ENCODE peak calls at places on chromosomes 3 and 15, in five cellular contexts. X is dorsolateral prefrontal cortex; Y is DND-41; S is omental fat pad; A is activated CD8-positive, alpha-beta T cell treated with anti-CD3 and anti-CD28 coated beads for 36 hours. O is an unnamed sample.
A peak's percentile ranks its signal among the peaks of the same experiment; 100 is the strongest.

GRCh38 chr15:48975713-48976419 is 12.1 kb upstream of the SHC4 start:
- DNase-seq in X (peak; percentile 91), Y (peak; percentile 84), A (peak; percentile 84), S (peak; percentile 50), O (peak; percentile 53)

GRCh38 chr15:59438891-59439290 is 905 bp downstream of the FAM81A start:
- DNase-seq in S (no peak), A (no peak), Y (no peak), X (peak; percentile 53), O (no peak)

GRCh38 chr3:110789315-110789714 is 282.3 kb upstream of the NECTIN3 start:
- DNase-seq in A (no peak), S (no peak), Y (no peak), X (no peak), O (no peak)

GRCh38 chr3:78804251-78805037 is 963.4 kb downstream of the ROBO1 start:
- DNase-seq in S (no peak), X (no peak), Y (no peak), A (no peak), O (no peak)

GRCh38 chr3:23805881-23806321 is at the start of gene UBE2E1:
- DNase-seq in A (peak; percentile 76), Y (peak; percentile 79), S (no peak), X (peak; percentile 58), O (peak; percentile 43)

GRCh38 chr3:128878556-128879124 is 780 bp upstream of the ACAD9 start:
- DNase-seq in Y (peak; percentile 39), A (peak; percentile 32), X (no peak), S (no peak), O (no peak)

GRCh38 chr15:97960364-97961066 is at the start of gene ARRDC4:
- DNase-seq in Y (peak; percentile 99), X (peak; percentile 100), A (peak; percentile 99), S (peak; percentile 98), O (peak; percentile 45)

GRCh38 chr3:195873281-195873887 is 35.0 kb downstream of the TNK2 start:
- DNase-seq in Y (no peak), X (no peak), S (no peak), A (no peak), O (no peak)

GRCh38 chr3:197425485-197426131 is 127.2 kb upstream of the DLG1 start:
- DNase-seq in X (no peak), A (no peak), S (no peak), Y (no peak), O (no peak)

GRCh38 chr3:89617706-89618105 is 510.3 kb downstream of the EPHA3 start:
- DNase-seq in Y (no peak), S (no peak), X (no peak), A (no peak), O (no peak)

GRCh38 chr3:108285176-108285575 is 11.2 kb upstream of the HHLA2 start:
- DNase-seq in S (no peak), X (no peak), Y (no peak), A (no peak), O (no peak)

GRCh38 chr15:29988689-29989088 is 94.1 kb upstream of the GOLGA8J start:
- DNase-seq in A (no peak), Y (no peak), S (no peak), X (no peak), O (no peak)

GRCh38 chr3:45832691-45833090 is 9.2 kb downstream of the LZTFL1 start:
- DNase-seq in X (no peak), Y (no peak), S (no peak), A (peak; percentile 18), O (no peak)

GRCh38 chr3:129433565-129433964 is 5.1 kb upstream of the EFCAB12 start:
- DNase-seq in Y (no peak), X (no peak), S (no peak), A (no peak), O (no peak)

GRCh38 chr3:30676424-30677346 is 70.3 kb downstream of the TGFBR2 start:
- DNase-seq in S (no peak), A (no peak), X (no peak), Y (no peak), O (no peak)

GRCh38 chr3:115325539-115325938 is 178.5 kb upstream of the ZBTB20 start:
- DNase-seq in X (no peak), A (peak; percentile 38), Y (peak; percentile 47), S (no peak), O (no peak)

GRCh38 chr3:129061077-129061887 is 703 bp downstream of the GP9 start:
- DNase-seq in X (no peak), A (no peak), Y (no peak), S (no peak), O (no peak)

GRCh38 chr3:101847328-101847727 is 2.0 kb upstream of the NFKBIZ start:
- DNase-seq in Y (no peak), A (no peak), S (no peak), X (no peak), O (no peak)

GRCh38 chr3:152539191-152539764 is 270.5 kb downstream of the MBNL1 start:
- DNase-seq in A (no peak), S (no peak), Y (no peak), X (no peak), O (no peak)

GRCh38 chr3:53703630-53704362 is 142.4 kb downstream of the CHDH start:
- DNase-seq in S (no peak), A (no peak), X (no peak), Y (no peak), O (no peak)

GRCh38 chr3:108180214-108180613 is 42.0 kb downstream of the IFT57 start:
- DNase-seq in X (no peak), S (no peak), Y (no peak), A (no peak), O (no peak)

GRCh38 chr15:41465822-41466421 is 27.8 kb upstream of the ITPKA start:
- DNase-seq in Y (peak; percentile 19), X (no peak), A (peak; percentile 48), S (no peak), O (no peak)

GRCh38 chr3:55161256-55161655 is 233.4 kb upstream of the LRTM1 start:
- DNase-seq in Y (no peak), A (no peak), X (no peak), S (no peak), O (no peak)

GRCh38 chr3:197337656-197338055 is 39.2 kb upstream of the DLG1 start:
- DNase-seq in X (no peak), S (no peak), Y (no peak), A (no peak), O (no peak)

GRCh38 chr3:196537319-196537984 is 22.3 kb upstream of the SMCO1 start:
- DNase-seq in Y (peak; percentile 30), S (peak; percentile 69), X (no peak), A (peak; percentile 80), O (no peak)

GRCh38 chr3:69389520-69390248 is 3.8 kb upstream of the FRMD4B start:
- DNase-seq in S (no peak), A (no peak), Y (no peak), X (no peak), O (no peak)

GRCh38 chr3:12750658-12751071 is 8.4 kb downstream of the TMEM40 start:
- DNase-seq in Y (no peak), X (no peak), S (no peak), A (peak; percentile 80), O (no peak)

GRCh38 chr3:62531494-62531893 is 158.1 kb upstream of the FEZF2 start:
- DNase-seq in Y (no peak), X (no peak), S (no peak), A (no peak), O (no peak)
- TF ChIP-seq CTCF in Y (no peak), X (no peak), S (no peak), A (no peak), O (no peak)

DNA sequence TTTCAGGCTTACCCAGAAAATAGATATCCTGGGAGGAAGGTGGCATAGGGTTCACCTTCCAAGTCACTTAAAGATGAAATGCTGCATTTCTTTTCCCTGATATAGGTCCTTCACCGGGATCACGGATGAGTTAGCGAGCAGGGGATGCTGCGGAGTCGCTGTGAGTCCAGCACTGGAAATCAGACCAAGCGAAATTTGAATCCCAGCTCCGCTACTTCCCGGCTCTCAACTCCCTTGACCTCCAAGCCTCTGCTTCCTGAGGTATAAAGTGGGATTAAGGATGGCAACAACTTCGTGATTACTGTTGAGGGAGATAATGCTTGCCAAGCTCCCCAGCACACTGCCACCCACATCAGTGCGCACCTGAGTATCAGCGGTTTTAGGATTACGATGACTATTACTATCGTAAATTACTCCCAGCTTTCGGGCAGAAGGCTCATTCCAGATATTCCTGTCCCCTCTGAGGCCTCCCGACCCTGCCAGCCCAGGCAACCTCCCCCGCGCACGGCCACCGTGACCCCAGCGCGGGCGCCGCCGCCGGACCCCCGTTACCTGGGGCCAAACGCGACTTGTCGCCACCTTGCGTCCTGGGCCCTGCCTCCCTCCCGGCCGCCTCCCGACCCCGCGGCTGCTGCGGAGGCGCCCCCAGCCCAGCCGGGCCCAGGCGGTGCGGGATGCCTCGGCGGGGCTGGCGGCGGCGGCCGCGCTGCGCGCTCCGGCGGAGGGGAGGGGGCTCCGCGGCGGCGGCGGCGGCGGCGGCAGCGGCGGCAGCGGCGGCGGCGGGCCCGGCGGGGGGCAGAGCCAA is 542 bp upstream of the GPR27 start:
- DNase-seq in S (no peak), A (no peak), X (no peak), Y (no peak), O (no peak)
- TF ChIP-seq CTCF in S (no peak), A (no peak), X (no peak), Y (no peak), O (no peak)

GRCh38 chr15:34708422-34708821 is 46.4 kb downstream of the GJD2 start:
- DNase-seq in Y (no peak), S (no peak), X (no peak), A (no peak), O (no peak)
- TF ChIP-seq CTCF in Y (peak; percentile 52), S (no peak), X (peak; percentile 78), A (peak; percentile 47), O (peak; percentile 96)

GRCh38 chr3:140914384-140914945 is 27.2 kb upstream of the SLC25A36 start:
- DNase-seq in A (no peak), Y (no peak), X (no peak), S (no peak), O (no peak)
- TF ChIP-seq CTCF in A (no peak), Y (no peak), X (no peak), S (no peak), O (no peak)

GRCh38 chr3:187319699-187320302 is 28.3 kb upstream of the MASP1 start:
- DNase-seq in S (peak; percentile 84), Y (peak; percentile 56), A (peak; percentile 83), X (peak; percentile 69), O (no peak)
- TF ChIP-seq CTCF in S (peak; percentile 83), Y (peak; percentile 78), A (peak; percentile 81), X (peak; percentile 88), O (peak; percentile 69)

DNA sequence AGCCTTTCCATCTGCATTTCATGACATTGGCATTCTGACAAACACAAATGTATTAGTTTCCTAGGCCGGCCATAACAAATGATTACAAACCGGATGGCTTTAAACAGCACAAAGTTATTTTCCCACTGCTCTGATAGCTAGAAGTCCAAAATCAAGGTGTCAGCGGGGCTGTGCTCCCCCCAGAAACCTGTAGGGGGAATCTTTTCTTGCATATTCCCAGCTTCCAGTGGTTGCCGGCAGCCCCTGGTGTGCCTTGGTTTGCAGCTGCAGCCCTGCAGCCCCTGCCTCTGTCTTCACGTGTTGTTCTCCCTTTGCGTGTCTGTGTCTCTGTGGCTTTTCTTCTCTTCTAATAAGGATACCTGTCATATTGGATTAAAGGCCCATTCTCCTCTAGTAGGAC is 79.0 kb upstream of the CDV3 start:
- DNase-seq in S (no peak), X (no peak), Y (no peak), A (peak; percentile 33), O (no peak)
- TF ChIP-seq CTCF in S (no peak), X (no peak), Y (no peak), A (no peak), O (no peak)

O was measured in D721Med.